ENCODE peak calls at places on chromosomes 1 and 21, in six cellular contexts. B is HFFc6; H is iris pigment epithelial cell; X is D721Med; R is transverse colon; J is effector memory CD4-positive, alpha-beta T cell. F is an unnamed sample.

GRCh38 chr1:20552728-20553571 is 577 bp downstream of the FAM43B start:
- DNase-seq in B (no peak), H (peak), X (no peak), R (no peak), J (no peak), F (peak)

GRCh38 chr1:107963601-107964396 is 1.2 kb downstream of the VAV3 start:
- DNase-seq in B (no peak), H (peak), X (no peak), R (peak), J (no peak), F (no peak)

GRCh38 chr1:233635765-233636502 is 22.0 kb downstream of the KCNK1 start:
- DNase-seq in B (no peak), H (peak), X (no peak), R (no peak), J (no peak), F (peak)

GRCh38 chr1:110339427-110340206 is 440 bp downstream of the RBM15 start:
- DNase-seq in B (peak), H (peak), X (no peak), R (peak), J (peak), F (peak)

GRCh38 chr21:16457498-16457897 is 727.7 kb downstream of the USP25 start:
- DNase-seq in B (no peak), H (no peak), X (no peak), R (no peak), J (no peak), F (no peak)

GRCh38 chr21:39126486-39126806 is 56.8 kb downstream of the PSMG1 start:
- DNase-seq in B (no peak), H (no peak), X (no peak), R (no peak), J (no peak), F (no peak)

GRCh38 chr1:200376521-200376920 is 33.3 kb downstream of the ZNF281 start:
- DNase-seq in B (peak), H (peak), X (no peak), R (no peak), J (no peak), F (peak)

GRCh38 chr1:9169601-9170137 is 40.8 kb upstream of the GPR157 start:
- DNase-seq in B (no peak), H (peak), X (no peak), R (no peak), J (no peak), F (peak)

GRCh38 chr1:231338270-231339128 is at the start of gene SPRTN:
- DNase-seq in B (no peak), H (no peak), X (peak), R (no peak), J (no peak), F (peak)

GRCh38 chr21:38460171-38460742 is 38.0 kb downstream of the ERG start:
- DNase-seq in B (peak), H (peak), X (no peak), R (no peak), J (no peak), F (no peak)

GRCh38 chr1:192595299-192595698 is 19.7 kb downstream of the RGS1 start:
- DNase-seq in B (no peak), H (no peak), X (no peak), R (no peak), J (no peak), F (no peak)

GRCh38 chr1:119687391-119688079 is 24.2 kb upstream of the PHGDH start:
- DNase-seq in B (no peak), H (peak), X (no peak), R (no peak), J (no peak), F (peak)

GRCh38 chr1:159008744-159009188 is 941 bp upstream of the IFI16 start:
- DNase-seq in B (no peak), H (peak), X (no peak), R (peak), J (peak), F (peak)

GRCh38 chr21:33643658-33644311 is 1.5 kb downstream of the ITSN1 start:
- DNase-seq in B (peak), H (peak), X (no peak), R (no peak), J (no peak), F (peak)

GRCh38 chr1:181062800-181063428 is 25.6 kb upstream of the IER5 start:
- DNase-seq in B (peak), H (peak), X (no peak), R (no peak), J (no peak), F (peak)

GRCh38 chr21:35511298-35512162 is 462.4 kb upstream of the RUNX1 start:
- DNase-seq in B (peak), H (peak), X (no peak), R (no peak), J (no peak), F (no peak)

GRCh38 chr21:45470087-45470515 is 65.1 kb downstream of the COL18A1 start:
- DNase-seq in B (peak), H (peak), X (no peak), R (no peak), J (no peak), F (no peak)

GRCh38 chr21:31257265-31257664 is 86.8 kb downstream of the TIAM1 start:
- DNase-seq in B (no peak), H (no peak), X (no peak), R (no peak), J (no peak), F (no peak)

F was measured in foreskin fibroblast.